ENCODE peak calls at places on chromosomes 2 and 18, in five cellular contexts. W is stomach, C is prostate gland, N is ovary, K is transverse colon. J is an unnamed sample.
A peak's percentile ranks its signal among the peaks of the same experiment; 100 is the strongest.

GRCh38 chr2:9844036-9844483 is 786 bp downstream of the TAF1B start:
- DNase-seq in W (no peak), C (no peak), N (no peak), K (no peak), J (no peak)

GRCh38 chr2:238235331-238235732 is 4.5 kb downstream of the HES6 start:
- DNase-seq in W (no peak), C (no peak), N (no peak), K (no peak), J (no peak)

GRCh38 chr2:240725266-240726060 is 33.8 kb downstream of the AQP12A start:
- DNase-seq in W (no peak), C (no peak), N (no peak), K (no peak), J (no peak)

GRCh38 chr2:226495466-226496161 is 304.0 kb downstream of the IRS1 start:
- DNase-seq in W (no peak), C (no peak), N (no peak), K (no peak), J (no peak)

GRCh38 chr2:216477283-216478035 is 21.2 kb upstream of the RPL37A start:
- DNase-seq in W (no peak), C (no peak), N (no peak), K (no peak), J (no peak)

GRCh38 chr2:119721462-119721861 is 38.3 kb upstream of the PTPN4 start:
- DNase-seq in W (no peak), C (no peak), N (no peak), K (no peak), J (no peak)

GRCh38 chr2:156320491-156320896 is 12.0 kb downstream of the NR4A2 start:
- DNase-seq in W (peak; percentile 38), C (no peak), N (peak; percentile 48), K (peak; percentile 25), J (peak; percentile 42)

GRCh38 chr2:217723078-217723477 is 279.7 kb downstream of the TNS1 start:
- DNase-seq in W (no peak), C (no peak), N (no peak), K (no peak), J (no peak)

GRCh38 chr18:13582283-13582682 is 144.1 kb downstream of the FAM210A start:
- DNase-seq in W (no peak), C (no peak), N (no peak), K (no peak), J (no peak)

GRCh38 chr2:240127911-240128607 is 8.0 kb downstream of the COPS9 start:
- DNase-seq in W (no peak), C (no peak), N (peak; percentile 19), K (no peak), J (no peak)

GRCh38 chr2:88737385-88737784 is 45.9 kb downstream of the RPIA start:
- DNase-seq in W (no peak), C (no peak), N (no peak), K (no peak), J (no peak)

GRCh38 chr2:77513191-77513590 is 9.0 kb downstream of the LRRTM4 start:
- DNase-seq in W (no peak), C (no peak), N (no peak), K (no peak), J (no peak)

GRCh38 chr2:189819297-189819704 is 35.1 kb downstream of the PMS1 start:
- DNase-seq in W (no peak), C (no peak), N (no peak), K (no peak), J (no peak)

GRCh38 chr2:189129971-189130370 is 49.6 kb downstream of the COL5A2 start:
- DNase-seq in W (no peak), C (no peak), N (no peak), K (no peak), J (no peak)

GRCh38 chr2:233513953-233514655 is 52.5 kb downstream of the USP40 start:
- DNase-seq in W (peak; percentile 62), C (peak; percentile 22), N (no peak), K (peak; percentile 59), J (no peak)

GRCh38 chr18:22197668-22198067 is 28.3 kb downstream of the GATA6 start:
- DNase-seq in W (no peak), C (no peak), N (no peak), K (no peak), J (no peak)

GRCh38 chr2:74440005-74440377 is 1.7 kb downstream of the RTKN start:
- DNase-seq in W (no peak), C (no peak), N (peak; percentile 65), K (peak; percentile 54), J (peak; percentile 57)

GRCh38 chr18:74514860-74515495 is 18.8 kb downstream of the CNDP2 start:
- DNase-seq in W (peak; percentile 18), C (no peak), N (no peak), K (no peak), J (no peak)

GRCh38 chr18:74513883-74514205 is 17.7 kb downstream of the CNDP2 start:
- DNase-seq in W (peak; percentile 22), C (no peak), N (no peak), K (no peak), J (no peak)

GRCh38 chr18:74512321-74513053 is 16.3 kb downstream of the CNDP2 start:
- DNase-seq in W (peak; percentile 20), C (no peak), N (no peak), K (no peak), J (no peak)

GRCh38 chr18:74511823-74512222 is 15.7 kb downstream of the CNDP2 start:
- DNase-seq in W (peak; percentile 23), C (no peak), N (no peak), K (no peak), J (no peak)

DNA sequence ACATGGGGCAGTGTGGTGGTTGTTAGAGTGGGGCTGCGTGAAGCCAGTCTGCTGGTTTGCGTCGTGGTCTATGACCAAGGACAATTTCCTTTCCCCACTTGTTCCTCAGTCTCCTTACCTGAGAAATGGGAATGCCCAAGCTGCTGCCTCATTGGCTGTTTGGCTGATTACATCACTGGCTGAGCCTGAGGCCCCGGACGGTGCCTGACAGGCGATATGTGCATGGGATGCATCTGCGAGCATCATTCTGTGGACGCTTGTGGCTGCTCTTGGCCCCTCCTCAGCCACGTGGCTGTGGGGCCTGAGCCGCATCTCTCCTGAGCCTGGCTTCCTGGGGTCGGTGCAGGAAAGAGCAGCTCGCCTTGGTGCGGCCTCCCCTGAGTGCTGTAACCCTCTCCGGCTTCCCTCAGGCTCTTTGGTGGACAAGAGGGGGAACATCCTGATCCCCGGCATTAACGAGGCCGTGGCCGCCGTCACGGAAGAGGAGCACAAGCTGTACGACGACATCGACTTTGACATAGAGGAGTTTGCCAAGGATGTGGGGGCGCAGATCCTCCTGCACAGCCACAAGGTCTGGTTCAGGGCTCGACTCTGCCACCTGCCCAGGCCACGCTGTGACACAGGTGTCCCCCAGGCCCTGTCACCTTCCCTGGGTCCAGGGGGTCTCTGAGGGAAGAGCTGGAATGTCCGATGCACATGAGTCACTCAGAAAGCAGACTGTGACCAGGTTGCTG is 17.2 kb downstream of the CNDP2 start:
- DNase-seq in W (peak; percentile 21), C (no peak), N (no peak), K (no peak), J (no peak)
- TF ChIP-seq POLR2A in W (no peak), C (no peak), N (no peak), K (no peak), J (no peak)

GRCh38 chr2:222893716-222894115 is 32.9 kb downstream of the ACSL3 start:
- DNase-seq in W (no peak), C (no peak), N (no peak), K (no peak), J (no peak)

GRCh38 chr2:222888716-222889115 is 27.9 kb downstream of the ACSL3 start:
- DNase-seq in W (no peak), C (no peak), N (no peak), K (no peak), J (no peak)

GRCh38 chr2:222891890-222892289 is 31.1 kb downstream of the ACSL3 start:
- DNase-seq in W (no peak), C (no peak), N (no peak), K (no peak), J (no peak)

GRCh38 chr2:222895143-222895542 is 34.3 kb downstream of the ACSL3 start:
- DNase-seq in W (no peak), C (no peak), N (no peak), K (no peak), J (no peak)

DNA sequence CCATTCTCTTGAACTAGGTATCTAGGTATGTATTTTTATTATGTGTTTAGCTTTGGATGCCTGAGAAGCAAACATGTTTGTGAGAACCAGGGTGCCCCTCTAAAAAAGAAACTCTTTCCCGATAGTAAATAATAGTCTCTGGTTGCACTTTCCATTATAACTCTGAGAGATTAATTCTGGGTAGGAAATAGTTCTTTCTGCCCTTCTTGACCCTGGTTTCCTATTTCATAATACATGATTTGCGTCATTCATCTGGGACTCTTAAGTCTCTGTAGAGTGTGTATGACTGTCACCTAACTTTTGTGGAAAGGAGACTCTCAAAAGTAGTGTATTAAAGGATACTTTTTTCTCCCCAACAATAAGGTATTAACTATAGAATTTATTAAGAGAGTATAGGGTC is 31.5 kb downstream of the ACSL3 start:
- DNase-seq in W (no peak), C (no peak), N (no peak), K (no peak), J (no peak)
- H3K4me3 ChIP-seq in W (no peak overlapping the region), C (no peak overlapping the region), N (no peak overlapping the region), K (no peak overlapping the region), J (no peak overlapping the region)

GRCh38 chr2:58240938-58241755 is at the start of gene FANCL:
- DNase-seq in W (peak; percentile 92), C (peak; percentile 86), N (peak; percentile 95), K (peak; percentile 93), J (peak; percentile 89)
- TF ChIP-seq POLR2A in W (no peak), C (peak; percentile 46), N (peak; percentile 58), K (peak; percentile 58), J (no peak)

DNA sequence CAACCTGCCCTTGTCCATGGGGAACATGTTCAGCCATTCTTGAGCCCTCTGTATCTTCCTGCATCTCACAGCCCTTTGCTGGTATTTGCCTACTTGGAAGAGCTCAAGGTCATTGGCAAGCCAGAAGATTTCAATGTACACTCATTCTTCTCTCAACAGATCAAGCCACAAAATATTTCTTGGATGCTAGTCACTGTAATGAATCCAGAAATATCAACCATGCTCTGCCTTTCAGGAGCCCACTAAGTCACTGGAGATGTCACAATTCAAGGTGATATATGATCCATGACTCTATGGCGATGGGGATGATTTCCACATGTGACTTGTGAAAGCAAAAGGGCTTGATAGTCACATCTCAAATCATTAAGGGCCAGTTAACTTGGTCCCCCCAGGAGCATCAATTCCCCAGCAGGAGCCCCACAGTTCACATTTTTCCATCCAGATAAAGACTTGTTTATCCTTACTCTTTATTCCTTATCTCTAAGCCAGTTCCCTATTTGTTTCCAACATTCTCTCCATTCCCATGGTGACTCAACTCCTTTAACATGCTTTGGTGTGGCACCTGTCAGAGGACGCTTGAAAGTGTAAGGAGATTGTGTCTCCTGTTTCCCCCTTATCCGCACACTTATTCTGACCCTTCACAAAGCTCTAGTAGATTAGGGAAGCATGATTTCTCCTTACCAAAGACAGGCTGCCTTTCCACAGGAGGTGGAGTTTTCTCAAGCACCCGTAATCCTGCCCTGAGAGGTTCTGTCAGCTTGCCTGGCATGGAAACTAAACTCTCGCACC is 15.8 kb downstream of the PKDCC start:
- DNase-seq in W (no peak), C (no peak), N (peak; percentile 24), K (no peak), J (no peak)
- H3K4me3 ChIP-seq in W (no peak overlapping the region), C (no peak overlapping the region), N (no peak overlapping the region), K (no peak overlapping the region), J (no peak overlapping the region)

DNA sequence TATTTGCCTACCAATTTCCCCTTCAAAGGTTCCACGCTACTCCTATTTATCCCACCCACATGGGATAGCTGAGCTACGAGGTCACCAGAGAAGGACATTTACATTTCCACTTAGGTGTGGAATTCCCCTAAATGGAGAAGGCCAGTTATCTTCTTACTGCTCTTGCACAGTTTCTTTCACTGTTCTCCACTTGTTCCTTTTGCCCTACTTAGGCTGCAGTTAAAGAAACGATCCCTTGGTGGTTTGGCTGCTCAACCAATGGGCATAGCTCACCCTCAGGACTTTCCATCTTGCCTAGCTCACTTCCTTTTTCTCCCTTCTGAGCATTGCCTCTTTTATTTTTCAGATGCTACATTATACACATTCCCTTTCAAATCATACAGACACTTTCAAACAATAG is 11.2 kb upstream of the NABP1 start:
- DNase-seq in W (no peak), C (no peak), N (no peak), K (no peak), J (no peak)
- TF ChIP-seq POLR2A in W (no peak), C (no peak), N (no peak), K (no peak), J (no peak)